ENCODE peak calls at places on chromosomes 3 and 15, in six cellular contexts. P, C, O, S, R and Z are unnamed samples.

GRCh38 chr3:156749244-156749643 is 74.9 kb downstream of the TIPARP start:
- DNase-seq in R (no peak), P (no peak), C (no peak), O (no peak), S (peak), Z (no peak)

GRCh38 chr3:185470323-185470722 is 28.5 kb downstream of the TMEM41A start:
- DNase-seq in S (no peak), C (no peak), R (no peak), P (no peak), O (no peak), Z (no peak)

GRCh38 chr15:83109532-83109931 is 2.1 kb downstream of the TM6SF1 start:
- DNase-seq in R (no peak), O (no peak), S (no peak), P (no peak), C (no peak), Z (no peak)

GRCh38 chr3:143634991-143635390 is 213.3 kb downstream of the SLC9A9 start:
- DNase-seq in O (no peak), S (no peak), C (no peak), P (no peak), R (no peak), Z (no peak)

GRCh38 chr3:13289771-13290285 is 130.3 kb downstream of the NUP210 start:
- DNase-seq in O (no peak), R (peak), S (no peak), C (no peak), P (no peak), Z (no peak)

GRCh38 chr3:82143661-82144405 is 382.4 kb upstream of the GBE1 start:
- DNase-seq in O (no peak), R (no peak), P (no peak), C (no peak), S (no peak), Z (no peak)

GRCh38 chr3:190017575-190018288 is 103.0 kb downstream of the P3H2 start:
- DNase-seq in R (no peak), S (no peak), O (no peak), C (peak), P (no peak), Z (no peak)

GRCh38 chr3:135503429-135504083 is 462.0 kb upstream of the PPP2R3A start:
- DNase-seq in O (no peak), S (peak), C (peak), R (peak), P (no peak), Z (peak)

GRCh38 chr3:33299395-33300081 is 22.3 kb downstream of the FBXL2 start:
- DNase-seq in P (no peak), C (peak), S (no peak), O (no peak), R (no peak), Z (no peak)

GRCh38 chr15:68695061-68695595 is 116.3 kb downstream of the CORO2B start:
- DNase-seq in O (no peak), P (no peak), S (no peak), R (no peak), C (no peak), Z (no peak)

GRCh38 chr3:24493951-24494615 is 567 bp downstream of the THRB start:
- DNase-seq in S (no peak), C (no peak), R (peak), P (no peak), O (peak), Z (no peak)

GRCh38 chr15:72116680-72117447 is 1.1 kb downstream of the MYO9A start:
- DNase-seq in R (no peak), S (no peak), C (no peak), O (no peak), P (peak), Z (no peak)

GRCh38 chr3:13041113-13041776 is 32.0 kb downstream of the IQSEC1 start:
- DNase-seq in R (no peak), O (no peak), S (no peak), C (no peak), P (no peak), Z (no peak)

GRCh38 chr15:75368689-75369239 is 357 bp upstream of the MAN2C1 start:
- DNase-seq in O (no peak), R (no peak), S (peak), P (no peak), C (no peak), Z (no peak)

GRCh38 chr3:134211797-134212196 is 38.9 kb downstream of the RYK start:
- DNase-seq in P (no peak), O (no peak), R (no peak), C (peak), S (peak), Z (no peak)

GRCh38 chr3:140341817-140342403 is 336.0 kb upstream of the TRIM42 start:
- DNase-seq in P (no peak), S (peak), C (no peak), R (no peak), O (no peak), Z (no peak)

GRCh38 chr15:62665449-62665848 is 377.1 kb upstream of the TPM1 start:
- DNase-seq in R (no peak), S (no peak), C (no peak), P (no peak), O (no peak), Z (no peak)

GRCh38 chr15:73752817-73753214 is 335 bp downstream of the INSYN1 start:
- DNase-seq in R (no peak), C (no peak), S (no peak), P (no peak), O (no peak), Z (no peak)

GRCh38 chr3:40465111-40465407 is 7.9 kb downstream of the RPL14 start:
- DNase-seq in O (no peak), C (no peak), R (no peak), S (no peak), P (no peak), Z (no peak)

GRCh38 chr15:34619151-34619550 is 35.7 kb upstream of the GOLGA8B start:
- DNase-seq in R (no peak), O (no peak), C (no peak), P (no peak), S (no peak), Z (no peak)

GRCh38 chr3:148604270-148605085 is 93.2 kb upstream of the AGTR1 start:
- DNase-seq in C (no peak), O (no peak), R (no peak), S (no peak), P (no peak), Z (no peak)

GRCh38 chr3:52104664-52105281 is 48.4 kb upstream of the DUSP7 start:
- DNase-seq in S (no peak), C (no peak), R (peak), P (no peak), O (no peak), Z (no peak)

GRCh38 chr3:54573922-54574321 is 353.9 kb downstream of the LRTM1 start:
- DNase-seq in S (no peak), C (no peak), P (no peak), R (no peak), O (no peak), Z (no peak)

GRCh38 chr15:91113036-91113435 is 13.0 kb downstream of the SV2B start:
- DNase-seq in R (no peak), P (no peak), S (no peak), C (no peak), O (no peak), Z (no peak)

GRCh38 chr15:56719774-56720555 is 13.3 kb downstream of the ZNF280D start:
- DNase-seq in C (no peak), R (no peak), O (no peak), S (no peak), P (no peak), Z (no peak)

GRCh38 chr15:58738051-58738707 is 11.3 kb downstream of the ADAM10 start:
- DNase-seq in C (no peak), S (no peak), O (no peak), P (no peak), R (no peak), Z (no peak)

GRCh38 chr15:99729920-99730319 is 3.3 kb downstream of the LYSMD4 start:
- DNase-seq in R (peak), S (no peak), C (no peak), P (no peak), O (no peak), Z (no peak)

GRCh38 chr3:42447481-42447880 is 37.1 kb upstream of the LYZL4 start:
- DNase-seq in O (no peak), S (no peak), R (no peak), C (no peak), P (no peak), Z (no peak)

GRCh38 chr15:67100808-67101581 is 35.6 kb downstream of the SMAD3 start:
- DNase-seq in P (no peak), O (no peak), R (peak), C (no peak), S (no peak), Z (no peak)